ENCODE peak calls at places on chromosomes 6 and 20, in four cellular contexts. X is K562; J is CD8-positive, alpha-beta memory T cell; W is psoas muscle. N is an unnamed sample.

GRCh38 chr6:53070808-53071207 is 5.6 kb downstream of the FBXO9 start:
- DNase-seq in X (no peak), J (peak), W (no peak), N (no peak)

GRCh38 chr6:90025418-90026089 is 131.3 kb downstream of the GJA10 start:
- DNase-seq in X (no peak), J (no peak), W (no peak), N (no peak)

GRCh38 chr6:19691465-19692167 is 145.6 kb upstream of the ID4 start:
- DNase-seq in X (no peak), J (no peak), W (no peak), N (no peak)

GRCh38 chr6:48765352-48765961 is 654.5 kb upstream of the PTCHD4 start:
- DNase-seq in X (no peak), J (no peak), W (no peak), N (peak)

GRCh38 chr20:50722466-50723155 is 8.8 kb upstream of the PARD6B start:
- DNase-seq in X (no peak), J (no peak), W (no peak), N (no peak)

GRCh38 chr6:73180076-73180717 is 45.1 kb downstream of the KHDC1L start:
- DNase-seq in X (no peak), J (no peak), W (no peak), N (no peak)

GRCh38 chr20:43837856-43838702 is 76.6 kb upstream of the TOX2 start:
- DNase-seq in X (no peak), J (no peak), W (no peak), N (no peak)

GRCh38 chr20:23669866-23670265 is 19.0 kb downstream of the CST4 start:
- DNase-seq in X (no peak), J (no peak), W (no peak), N (no peak)

GRCh38 chr6:25332165-25332564 is 53.0 kb downstream of the CARMIL1 start:
- DNase-seq in X (no peak), J (no peak), W (no peak), N (no peak)

GRCh38 chr6:46799657-46800056 is 6.5 kb downstream of the MEP1A start:
- DNase-seq in X (no peak), J (no peak), W (no peak), N (no peak)

GRCh38 chr20:48769111-48769879 is 58.5 kb downstream of the PREX1 start:
- DNase-seq in X (peak), J (peak), W (no peak), N (peak)

GRCh38 chr6:3707751-3708412 is 43.6 kb downstream of the PXDC1 start:
- DNase-seq in X (no peak), J (no peak), W (no peak), N (no peak)

GRCh38 chr6:14763139-14763538 is 482.7 kb upstream of the JARID2 start:
- DNase-seq in X (peak), J (no peak), W (no peak), N (no peak)

GRCh38 chr6:15906393-15906976 is 222.4 kb upstream of the MYLIP start:
- DNase-seq in X (no peak), J (no peak), W (no peak), N (no peak)

GRCh38 chr20:52484438-52484837 is 292.9 kb upstream of the ZFP64 start:
- DNase-seq in X (no peak), J (no peak), W (no peak), N (no peak)

GRCh38 chr20:46438156-46438750 is 31.8 kb upstream of the ELMO2 start:
- DNase-seq in X (peak), J (peak), W (no peak), N (peak)

GRCh38 chr6:133396225-133396624 is 155.1 kb downstream of the EYA4 start:
- DNase-seq in X (no peak), J (no peak), W (no peak), N (no peak)

GRCh38 chr6:138690975-138691594 is 82.5 kb upstream of the CCDC28A start:
- DNase-seq in X (no peak), J (no peak), W (no peak), N (no peak)

GRCh38 chr20:51633430-51633829 is 90.9 kb upstream of the NFATC2 start:
- DNase-seq in X (no peak), J (no peak), W (no peak), N (no peak)

GRCh38 chr6:143732539-143732938 is 54.8 kb downstream of the PHACTR2 start:
- DNase-seq in X (no peak), J (no peak), W (no peak), N (no peak)

GRCh38 chr6:31568537-31568961 is 3.5 kb upstream of the LTA start:
- DNase-seq in X (no peak), J (peak), W (no peak), N (peak)

GRCh38 chr20:31923388-31924271 is 28.2 kb downstream of the PDRG1 start:
- DNase-seq in X (no peak), J (no peak), W (no peak), N (peak)

GRCh38 chr6:138569970-138570715 is 70.8 kb upstream of the NHSL1 start:
- DNase-seq in X (no peak), J (no peak), W (no peak), N (no peak)

GRCh38 chr20:37573626-37574198 is 46.0 kb upstream of the BLCAP start:
- DNase-seq in X (no peak), J (no peak), W (no peak), N (no peak)

GRCh38 chr6:159056432-159056831 is 11.6 kb upstream of the TAGAP start:
- DNase-seq in X (no peak), J (no peak), W (no peak), N (no peak)

GRCh38 chr6:14113951-14114350 is 3.6 kb upstream of the CD83 start:
- DNase-seq in X (no peak), J (no peak), W (no peak), N (no peak)

GRCh38 chr6:70507166-70507565 is 59.6 kb upstream of the SDHAF4 start:
- DNase-seq in X (no peak), J (no peak), W (no peak), N (no peak)

GRCh38 chr20:5160882-5161281 is 34.1 kb downstream of the CDS2 start:
- DNase-seq in X (no peak), J (no peak), W (no peak), N (no peak)

GRCh38 chr6:144219056-144219685 is 66.0 kb upstream of the UTRN start:
- DNase-seq in X (peak), J (peak), W (no peak), N (peak)

GRCh38 chr20:43434565-43434964 is 23.1 kb upstream of the SRSF6 start:
- DNase-seq in X (no peak), J (no peak), W (no peak), N (no peak)

GRCh38 chr20:37348643-37349516 is 2.9 kb downstream of the SRC start:
- DNase-seq in X (peak), J (no peak), W (no peak), N (no peak)

GRCh38 chr6:29146154-29146553 is 24.6 kb upstream of the OR2J2 start:
- DNase-seq in X (no peak), J (no peak), W (no peak), N (no peak)

GRCh38 chr6:8535505-8535904 is 100.2 kb upstream of the SLC35B3 start:
- DNase-seq in X (no peak), J (no peak), W (no peak), N (no peak)

GRCh38 chr20:37627060-37627766 is 66.6 kb upstream of the CTNNBL1 start:
- DNase-seq in X (peak), J (no peak), W (peak), N (peak)

GRCh38 chr6:26473429-26473757 is 15.6 kb downstream of the BTN2A1 start:
- DNase-seq in X (no peak), J (no peak), W (no peak), N (no peak)
- H3K4me3 ChIP-seq in X (peak), J (peak), W (peak), N (peak)

GRCh38 chr20:63848003-63848911 is 13.0 kb upstream of the ABHD16B start:
- DNase-seq in X (peak), J (no peak), W (no peak), N (no peak)
- H3K4me3 ChIP-seq in X (no peak), J (no peak), W (peak), N (no peak)

GRCh38 chr6:26578279-26578678 is 18.5 kb upstream of the ABT1 start:
- DNase-seq in X (no peak), J (no peak), W (no peak), N (no peak)

GRCh38 chr6:26576929-26577719 is 19.6 kb upstream of the ABT1 start:
- DNase-seq in X (peak), J (peak), W (no peak), N (no peak)

GRCh38 chr6:26577720-26578072 is 19.1 kb upstream of the ABT1 start:
- DNase-seq in X (no peak), J (no peak), W (no peak), N (no peak)

GRCh38 chr6:26576407-26576843 is 20.3 kb upstream of the ABT1 start:
- DNase-seq in X (peak), J (no peak), W (no peak), N (no peak)

DNA sequence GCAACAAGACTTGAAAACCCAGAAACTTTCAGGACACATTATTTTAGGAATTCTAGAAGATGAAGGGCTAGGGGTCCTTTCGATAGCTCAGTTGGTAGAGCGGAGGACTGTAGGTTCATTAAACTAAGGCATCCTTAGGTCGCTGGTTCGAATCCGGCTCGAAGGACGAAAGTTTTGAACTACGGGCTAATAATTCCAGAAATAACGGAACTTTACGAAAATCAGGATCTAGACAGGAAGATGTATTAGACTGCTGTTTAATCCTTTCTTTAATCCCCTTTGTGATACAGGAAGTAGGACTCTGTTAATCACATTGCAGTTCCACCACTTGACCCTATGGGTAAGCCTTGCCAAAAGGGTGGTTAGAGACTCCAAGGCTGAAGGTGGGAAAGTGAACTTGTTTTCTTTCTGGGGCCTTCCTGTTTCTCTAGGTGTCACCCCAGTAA is 21.2 kb upstream of the ABT1 start:
- DNase-seq in X (peak), J (no peak), W (no peak), N (no peak)
- H3K4me3 ChIP-seq in X (peak), J (no peak), W (no peak), N (no peak)

GRCh38 chr6:23228439-23229024 is 659.2 kb downstream of the HDGFL1 start:
- DNase-seq in X (no peak), J (no peak), W (no peak), N (no peak)
- H3K4me3 ChIP-seq in X (no peak), J (no peak), W (no peak), N (no peak)

DNA sequence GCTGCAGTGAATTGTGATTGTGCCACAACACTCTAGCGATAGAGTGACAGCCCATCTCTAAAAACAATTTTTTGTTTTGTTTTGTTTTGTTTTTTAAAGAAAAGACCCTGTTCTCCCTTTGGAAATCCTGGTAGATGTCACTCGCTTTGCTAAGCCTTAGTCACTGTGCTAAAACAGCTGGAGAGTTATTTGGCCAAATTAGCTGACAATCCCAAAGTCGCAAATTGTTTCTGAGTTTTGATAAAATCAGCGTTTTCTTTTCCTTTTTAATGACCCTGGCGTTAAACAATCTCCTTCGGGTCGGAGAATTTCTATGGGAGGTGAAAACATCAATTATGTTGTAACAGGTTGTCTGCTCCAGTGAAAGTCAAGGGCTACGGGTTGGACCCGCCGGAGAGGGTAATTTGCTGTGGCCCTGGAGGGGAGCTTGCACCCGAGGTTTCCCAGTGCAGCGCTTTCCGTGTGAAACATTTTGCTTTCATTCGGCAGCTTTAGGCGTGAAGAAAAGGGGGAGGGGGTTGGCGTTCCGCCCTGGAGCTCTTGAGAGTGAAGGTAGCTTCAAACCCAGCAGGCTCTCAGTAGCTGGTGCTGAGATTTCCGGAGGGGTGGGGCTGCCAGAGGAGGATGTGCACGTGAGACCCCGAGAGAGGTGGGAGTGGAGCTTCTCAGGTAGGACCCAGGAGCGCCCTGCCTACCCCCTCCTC is 296.6 kb downstream of the PHACTR1 start:
- DNase-seq in X (no peak), J (no peak), W (peak), N (no peak)
- H3K4me3 ChIP-seq in X (no peak), J (no peak), W (peak), N (no peak)

GRCh38 chr6:36851632-36852031 is 12.4 kb upstream of the CPNE5 start:
- DNase-seq in X (no peak), J (no peak), W (no peak), N (no peak)

GRCh38 chr6:36852481-36853147 is 13.4 kb upstream of the CPNE5 start:
- DNase-seq in X (no peak), J (no peak), W (peak), N (no peak)

GRCh38 chr6:36853325-36853724 is 14.1 kb upstream of the CPNE5 start:
- DNase-seq in X (no peak), J (no peak), W (no peak), N (no peak)

GRCh38 chr6:36850001-36850400 is 10.8 kb upstream of the CPNE5 start:
- DNase-seq in X (no peak), J (no peak), W (no peak), N (no peak)

DNA sequence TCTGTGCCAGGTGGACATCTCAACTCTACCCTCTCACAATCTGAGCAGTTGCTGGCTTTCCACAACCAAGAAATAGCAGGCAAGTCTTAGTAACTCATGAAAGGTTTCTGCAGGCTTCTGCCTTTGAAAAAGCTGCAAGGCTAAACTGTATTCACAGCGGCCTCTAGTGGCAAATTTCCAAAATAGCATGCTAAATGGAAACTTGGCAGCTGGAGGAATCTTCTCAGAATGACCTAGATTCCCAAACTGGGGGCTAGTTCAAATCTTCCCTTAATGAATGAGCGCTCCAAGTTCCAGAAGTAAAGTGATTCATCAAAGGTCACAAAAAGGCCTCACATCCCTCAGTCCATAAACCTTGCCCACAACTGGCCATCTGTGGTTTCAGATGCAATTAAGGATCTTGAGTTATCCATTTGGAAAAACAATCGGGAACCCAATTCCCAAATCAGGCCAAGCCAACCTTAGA is 11.9 kb upstream of the CPNE5 start:
- DNase-seq in X (peak), J (peak), W (no peak), N (peak)
- H3K4me3 ChIP-seq in X (no peak), J (no peak), W (no peak), N (no peak)

GRCh38 chr20:1313236-1313964 is 15.5 kb downstream of the SDCBP2 start:
- DNase-seq in X (peak), J (peak), W (peak), N (no peak)
- H3K4me3 ChIP-seq in X (no peak), J (no peak), W (peak), N (no peak)